ENCODE peak calls at places on chromosome 22, in eight cellular contexts. Z is nephron progenitor cell, L is A549, S is brain microvascular endothelial cell, U is WTC11, B is astrocyte of the spinal cord, X is HepG2, M is progenitor cell of endocrine pancreas. V is an unnamed sample.
A peak's percentile ranks its signal among the peaks of the same experiment; 100 is the strongest.

GRCh38 chr22:26287382-26288228 is 118.3 kb downstream of the SEZ6L start:
- DNase-seq in Z (no peak), L (no peak), S (no peak), U (no peak), B (no peak), X (no peak), M (no peak), V (no peak)

GRCh38 chr22:21919526-21920307 is 32.9 kb downstream of the PPM1F start:
- DNase-seq in Z (no peak), L (no peak), S (no peak), U (no peak), B (no peak), X (no peak), M (no peak), V (no peak)

GRCh38 chr22:50118557-50119168 is 28.9 kb downstream of the MOV10L1 start:
- DNase-seq in Z (no peak), L (peak; percentile 15), S (peak; percentile 99), U (no peak), B (peak; percentile 91), X (peak; percentile 10), M (no peak), V (no peak)

GRCh38 chr22:24948356-24949202 is 2.1 kb upstream of the LHFPL7 start:
- DNase-seq in Z (no peak), L (no peak), S (no peak), U (peak; percentile 36), B (no peak), X (no peak), M (no peak), V (no peak)

GRCh38 chr22:27299181-27300085 is 502.1 kb downstream of the MN1 start:
- DNase-seq in Z (no peak), L (no peak), S (peak; percentile 20), U (no peak), B (peak; percentile 26), X (no peak), M (no peak), V (no peak)

GRCh38 chr22:49052560-49052959 is 775.1 kb downstream of the BRD1 start:
- DNase-seq in Z (no peak), L (no peak), S (no peak), U (no peak), B (no peak), X (no peak), M (no peak), V (no peak)

GRCh38 chr22:21641417-21641794 is 696 bp upstream of the SDF2L1 start:
- DNase-seq in Z (peak; percentile 51), L (peak; percentile 64), S (no peak), U (no peak), B (peak; percentile 51), X (peak; percentile 59), M (no peak), V (peak; percentile 56)

GRCh38 chr22:24521791-24522245 is 26.7 kb downstream of the UPB1 start:
- DNase-seq in Z (no peak), L (peak; percentile 74), S (peak; percentile 41), U (peak; percentile 61), B (peak; percentile 64), X (peak; percentile 86), M (peak; percentile 48), V (peak; percentile 66)

GRCh38 chr22:32409977-32410376 is 2.1 kb downstream of the RTCB start:
- DNase-seq in Z (no peak), L (no peak), S (no peak), U (no peak), B (no peak), X (no peak), M (no peak), V (no peak)

GRCh38 chr22:24284747-24285203 is 14.1 kb downstream of the SPECC1L start:
- DNase-seq in Z (no peak), L (no peak), S (peak; percentile 45), U (no peak), B (no peak), X (no peak), M (no peak), V (no peak)

GRCh38 chr22:23549198-23549595 is 30.9 kb downstream of the IGLL1 start:
- DNase-seq in Z (no peak), L (no peak), S (no peak), U (no peak), B (no peak), X (no peak), M (no peak), V (peak; percentile 12)

GRCh38 chr22:43275545-43275981 is 67.6 kb downstream of the SCUBE1 start:
- DNase-seq in Z (no peak), L (no peak), S (peak; percentile 37), U (peak; percentile 48), B (no peak), X (peak; percentile 41), M (no peak), V (no peak)

GRCh38 chr22:23104109-23104971 is 34.0 kb downstream of the GNAZ start:
- DNase-seq in Z (no peak), L (no peak), S (no peak), U (no peak), B (no peak), X (no peak), M (no peak), V (no peak)

GRCh38 chr22:29002603-29003002 is 59.0 kb downstream of the C22orf31 start:
- DNase-seq in Z (no peak), L (no peak), S (no peak), U (no peak), B (no peak), X (no peak), M (no peak), V (no peak)

GRCh38 chr22:22478450-22478849 is 30.1 kb downstream of the ZNF280B start:
- DNase-seq in Z (no peak), L (no peak), S (no peak), U (no peak), B (no peak), X (no peak), M (no peak), V (no peak)

GRCh38 chr22:23305922-23306374 is 125.6 kb downstream of the BCR start:
- DNase-seq in Z (no peak), L (no peak), S (peak; percentile 89), U (no peak), B (peak; percentile 75), X (no peak), M (no peak), V (no peak)

GRCh38 chr22:35475545-35475944 is 65.1 kb upstream of the RASD2 start:
- DNase-seq in Z (no peak), L (no peak), S (no peak), U (no peak), B (no peak), X (no peak), M (no peak), V (no peak)

GRCh38 chr22:46611189-46611588 is 9.0 kb upstream of the GRAMD4 start:
- DNase-seq in Z (no peak), L (no peak), S (no peak), U (no peak), B (no peak), X (no peak), M (no peak), V (no peak)

GRCh38 chr22:46613606-46613997 is 6.6 kb upstream of the GRAMD4 start:
- DNase-seq in Z (no peak), L (no peak), S (no peak), U (no peak), B (no peak), X (no peak), M (no peak), V (no peak)

GRCh38 chr22:46612904-46613605 is 7.1 kb upstream of the GRAMD4 start:
- DNase-seq in Z (no peak), L (no peak), S (no peak), U (no peak), B (no peak), X (peak; percentile 35), M (no peak), V (peak; percentile 55)

GRCh38 chr22:46614070-46614931 is 5.9 kb upstream of the GRAMD4 start:
- DNase-seq in Z (no peak), L (no peak), S (no peak), U (no peak), B (no peak), X (no peak), M (no peak), V (peak; percentile 65)

GRCh38 chr22:46612341-46612903 is 7.8 kb upstream of the GRAMD4 start:
- DNase-seq in Z (no peak), L (no peak), S (no peak), U (no peak), B (no peak), X (no peak), M (no peak), V (no peak)
- TF ChIP-seq CTCF in Z (no peak), L (no peak), S (no peak), U (no peak), B (no peak), X (peak; percentile 42), M (no peak), V (no peak)

GRCh38 chr22:37555029-37555428 is 5.3 kb upstream of the CDC42EP1 start:
- DNase-seq in Z (no peak), L (no peak), S (no peak), U (no peak), B (no peak), X (no peak), M (no peak), V (no peak)
- TF ChIP-seq CTCF in Z (no peak), L (no peak), S (no peak), U (no peak), B (no peak), X (no peak), M (no peak), V (no peak)

GRCh38 chr22:18078329-18079041 is 695 bp downstream of the PEX26 start:
- DNase-seq in Z (peak; percentile 33), L (peak; percentile 23), S (no peak), U (peak; percentile 34), B (no peak), X (peak; percentile 34), M (peak; percentile 15), V (peak; percentile 52)
- TF ChIP-seq CTCF in Z (no peak), L (no peak), S (peak; percentile 36), U (no peak), B (peak; percentile 18), X (peak; percentile 35), M (peak; percentile 18), V (peak; percentile 22)

GRCh38 chr22:10961043-10961860 is 4566.7 kb upstream of the OR11H1 start:
- DNase-seq in Z (no peak), L (no peak), S (no peak), U (no peak), B (no peak), X (no peak), M (no peak), V (peak; percentile 5)
- TF ChIP-seq CTCF in Z (no peak), L (no peak), S (no peak), U (no peak), B (no peak), X (no peak), M (no peak), V (no peak)

GRCh38 chr22:19115628-19116027 is 6.6 kb downstream of the DGCR2 start:
- DNase-seq in Z (no peak), L (no peak), S (no peak), U (no peak), B (no peak), X (no peak), M (no peak), V (peak; percentile 32)
- TF ChIP-seq CTCF in Z (no peak), L (no peak), S (no peak), U (no peak), B (peak; percentile 49), X (peak; percentile 61), M (no peak), V (peak; percentile 58)

GRCh38 chr22:19957445-19957844 is 15.8 kb upstream of the TXNRD2 start:
- DNase-seq in Z (no peak), L (no peak), S (no peak), U (no peak), B (no peak), X (no peak), M (no peak), V (no peak)
- TF ChIP-seq CTCF in Z (no peak), L (no peak), S (peak; percentile 9), U (no peak), B (peak; percentile 7), X (peak; percentile 52), M (peak; percentile 10), V (no peak)